ENCODE peak calls at places on chromosomes 7 and 10, in six cellular contexts. S is endothelial cell of umbilical vein, T is suprapubic skin, R is breast epithelium, O is sigmoid colon, Z is GM12891. J is an unnamed sample.

GRCh38 chr7:121336579-121336978 is 7.8 kb downstream of the WNT16 start:
- DNase-seq in S (no peak), T (no peak), R (no peak), O (no peak), Z (no peak), J (no peak)

GRCh38 chr10:7787150-7787856 is 490 bp downstream of the KIN start:
- DNase-seq in S (peak), T (no peak), R (no peak), O (no peak), Z (no peak), J (no peak)

GRCh38 chr7:101780281-101780680 is 37.1 kb upstream of the CUX1 start:
- DNase-seq in S (no peak), T (no peak), R (no peak), O (no peak), Z (no peak), J (no peak)

GRCh38 chr10:51699145-51699474 is 285 bp downstream of the CSTF2T start:
- DNase-seq in S (no peak), T (peak), R (no peak), O (no peak), Z (no peak), J (no peak)

GRCh38 chr7:112080974-112081373 is 125.2 kb downstream of the DOCK4 start:
- DNase-seq in S (peak), T (no peak), R (no peak), O (no peak), Z (no peak), J (no peak)

GRCh38 chr7:100674441-100675407 is 1.2 kb downstream of the GNB2 start:
- DNase-seq in S (peak), T (peak), R (no peak), O (peak), Z (peak), J (peak)

GRCh38 chr7:33998487-33998886 is 93.1 kb downstream of the BMPER start:
- DNase-seq in S (no peak), T (no peak), R (no peak), O (no peak), Z (no peak), J (no peak)

GRCh38 chr10:129842031-129842430 is 122.0 kb downstream of the EBF3 start:
- DNase-seq in S (no peak), T (peak), R (no peak), O (no peak), Z (no peak), J (no peak)

GRCh38 chr10:131035779-131036178 is 275.7 kb downstream of the TCERG1L start:
- DNase-seq in S (no peak), T (no peak), R (no peak), O (no peak), Z (no peak), J (no peak)

GRCh38 chr7:98354511-98355249 is 46.2 kb downstream of the BAIAP2L1 start:
- DNase-seq in S (peak), T (no peak), R (peak), O (no peak), Z (no peak), J (no peak)

GRCh38 chr10:75889051-75889450 is 457.6 kb downstream of the LRMDA start:
- DNase-seq in S (no peak), T (no peak), R (no peak), O (no peak), Z (no peak), J (no peak)

GRCh38 chr10:126373982-126374381 is 14.3 kb downstream of the ADAM12 start:
- DNase-seq in S (no peak), T (no peak), R (no peak), O (no peak), Z (no peak), J (no peak)

GRCh38 chr10:83764681-83765080 is 374.6 kb upstream of the GHITM start:
- DNase-seq in S (no peak), T (no peak), R (no peak), O (no peak), Z (no peak), J (no peak)

GRCh38 chr10:3783313-3783689 is 1.7 kb downstream of the KLF6 start:
- DNase-seq in S (no peak), T (peak), R (peak), O (peak), Z (no peak), J (no peak)

GRCh38 chr10:3785251-3785848 is 341 bp upstream of the KLF6 start:
- DNase-seq in S (peak), T (peak), R (peak), O (peak), Z (peak), J (peak)

GRCh38 chr10:3782456-3783312 is 2.3 kb downstream of the KLF6 start:
- DNase-seq in S (peak), T (peak), R (peak), O (peak), Z (no peak), J (no peak)

GRCh38 chr10:3784510-3785250 is at the start of gene KLF6:
- DNase-seq in S (no peak), T (peak), R (no peak), O (peak), Z (no peak), J (no peak)

GRCh38 chr10:3783721-3784432 is 1.1 kb downstream of the KLF6 start:
- DNase-seq in S (peak), T (no peak), R (peak), O (peak), Z (no peak), J (no peak)
- TF ChIP-seq POLR2AphosphoS5 in S (no peak), T (peak), R (peak), O (peak), Z (no peak), J (no peak)

GRCh38 chr7:139698278-139698677 is 79.5 kb downstream of the HIPK2 start:
- DNase-seq in S (no peak), T (no peak), R (no peak), O (no peak), Z (no peak), J (no peak)
- TF ChIP-seq POLR2A in S (no peak), T (no peak), R (no peak), O (no peak), Z (no peak), J (no peak)

GRCh38 chr7:134024729-134025128 is 102.4 kb upstream of the LRGUK start:
- DNase-seq in S (no peak), T (no peak), R (no peak), O (no peak), Z (no peak), J (no peak)

GRCh38 chr7:134019251-134019650 is 107.9 kb upstream of the LRGUK start:
- DNase-seq in S (no peak), T (no peak), R (no peak), O (no peak), Z (no peak), J (no peak)

GRCh38 chr7:134022512-134022911 is 104.6 kb upstream of the LRGUK start:
- DNase-seq in S (no peak), T (no peak), R (no peak), O (no peak), Z (no peak), J (no peak)

GRCh38 chr7:134018321-134018720 is 108.8 kb upstream of the LRGUK start:
- DNase-seq in S (no peak), T (no peak), R (no peak), O (no peak), Z (no peak), J (no peak)

DNA sequence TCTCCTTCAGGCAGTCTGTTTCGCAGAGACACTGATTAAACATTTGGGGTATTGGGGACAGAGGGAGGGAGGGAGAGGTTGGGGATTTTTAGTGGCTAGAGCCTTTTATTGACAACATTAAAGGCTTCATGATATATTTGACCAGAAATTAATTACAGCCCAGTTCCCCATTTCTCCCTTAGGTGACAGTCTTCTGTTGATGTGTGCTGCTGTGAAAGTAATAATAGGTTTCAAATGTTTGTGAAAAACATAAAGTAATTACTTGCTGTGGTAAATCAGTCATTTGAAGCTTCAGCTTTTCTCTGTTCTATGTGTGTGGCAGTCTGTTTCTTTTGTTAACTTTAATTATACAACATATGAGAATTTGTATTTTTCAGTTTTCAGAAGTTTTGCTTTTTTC is 105.3 kb upstream of the LRGUK start:
- DNase-seq in S (no peak), T (no peak), R (no peak), O (no peak), Z (no peak), J (no peak)
- TF ChIP-seq POLR2AphosphoS5 in S (no peak), T (no peak), R (no peak), O (no peak), Z (no peak), J (no peak)

DNA sequence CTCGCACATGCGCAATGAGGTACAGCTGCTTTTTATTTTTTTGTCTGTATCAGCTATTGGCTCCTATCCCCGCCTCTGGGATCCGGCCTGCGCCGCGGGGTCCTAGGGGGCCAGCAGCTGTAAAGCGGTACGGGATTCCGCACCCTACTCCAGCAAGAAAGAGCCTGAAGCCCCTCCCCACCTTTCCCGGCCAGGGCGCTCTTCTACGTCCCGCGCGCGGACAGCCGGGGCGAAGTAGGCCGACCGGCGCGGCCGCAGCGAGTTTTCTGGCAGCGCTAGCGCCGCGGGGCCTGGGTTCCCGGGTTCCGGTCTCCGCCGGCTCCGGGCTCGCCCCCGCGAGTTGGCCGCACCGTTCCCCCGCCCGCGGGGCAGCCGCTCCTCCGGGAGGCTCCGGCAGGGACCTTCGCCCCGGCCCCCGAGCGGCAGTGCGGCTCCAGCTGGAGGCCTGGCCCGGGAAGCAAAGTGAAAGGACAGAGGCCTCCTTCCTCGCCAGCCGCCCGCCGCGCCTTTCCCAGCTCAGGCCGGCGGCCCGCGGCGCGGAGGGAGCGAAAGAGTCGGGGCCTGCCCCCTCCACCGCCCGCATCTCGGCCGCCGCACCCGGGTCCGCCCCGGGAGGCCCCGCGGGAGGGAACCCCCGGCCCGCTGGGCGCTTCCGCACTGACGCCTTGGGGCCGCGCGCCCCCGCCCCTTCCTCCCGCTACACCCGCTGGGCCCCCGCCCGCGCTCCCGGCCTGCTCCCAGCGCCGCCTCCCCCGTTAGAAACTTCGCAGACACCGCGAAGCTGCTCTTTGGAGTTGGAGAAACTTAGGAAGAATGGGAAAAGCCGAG is 4.7 kb upstream of the SPAG6 start:
- DNase-seq in S (peak), T (peak), R (no peak), O (peak), Z (no peak), J (no peak)
- TF ChIP-seq POLR2A in S (peak), T (no peak), R (peak), O (peak), Z (peak), J (no peak)

DNA sequence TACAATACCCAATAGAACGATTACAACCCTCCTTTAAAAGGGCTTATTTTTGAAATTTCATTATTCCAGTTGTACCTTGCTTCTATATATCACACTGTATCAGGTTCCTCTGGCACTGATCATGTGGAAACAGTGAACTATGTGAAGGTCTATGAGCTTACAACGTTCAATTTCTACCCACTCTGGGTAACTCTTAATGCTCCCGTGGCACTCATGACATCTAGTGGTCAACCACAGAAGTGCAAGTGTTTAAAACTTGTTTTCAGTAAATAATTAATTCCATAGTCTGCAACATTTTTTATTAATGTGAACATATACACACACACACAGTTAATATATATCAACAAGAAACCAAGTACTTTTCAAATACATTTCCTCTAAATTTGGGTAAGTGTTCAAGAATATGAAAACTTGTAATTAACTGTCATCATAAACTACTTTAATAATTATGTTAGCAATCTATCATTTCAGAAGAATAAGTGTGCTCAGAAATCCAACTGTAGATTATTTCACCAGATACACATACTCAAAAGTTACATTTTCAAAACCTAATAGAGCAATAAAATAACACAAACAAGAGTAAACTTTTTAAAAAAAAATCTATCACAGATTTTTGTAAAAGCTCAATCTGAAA is 61.0 kb downstream of the MPP7 start:
- DNase-seq in S (peak), T (no peak), R (no peak), O (no peak), Z (peak), J (no peak)
- TF ChIP-seq POLR2AphosphoS5 in S (no peak), T (no peak), R (no peak), O (no peak), Z (no peak), J (no peak)

DNA sequence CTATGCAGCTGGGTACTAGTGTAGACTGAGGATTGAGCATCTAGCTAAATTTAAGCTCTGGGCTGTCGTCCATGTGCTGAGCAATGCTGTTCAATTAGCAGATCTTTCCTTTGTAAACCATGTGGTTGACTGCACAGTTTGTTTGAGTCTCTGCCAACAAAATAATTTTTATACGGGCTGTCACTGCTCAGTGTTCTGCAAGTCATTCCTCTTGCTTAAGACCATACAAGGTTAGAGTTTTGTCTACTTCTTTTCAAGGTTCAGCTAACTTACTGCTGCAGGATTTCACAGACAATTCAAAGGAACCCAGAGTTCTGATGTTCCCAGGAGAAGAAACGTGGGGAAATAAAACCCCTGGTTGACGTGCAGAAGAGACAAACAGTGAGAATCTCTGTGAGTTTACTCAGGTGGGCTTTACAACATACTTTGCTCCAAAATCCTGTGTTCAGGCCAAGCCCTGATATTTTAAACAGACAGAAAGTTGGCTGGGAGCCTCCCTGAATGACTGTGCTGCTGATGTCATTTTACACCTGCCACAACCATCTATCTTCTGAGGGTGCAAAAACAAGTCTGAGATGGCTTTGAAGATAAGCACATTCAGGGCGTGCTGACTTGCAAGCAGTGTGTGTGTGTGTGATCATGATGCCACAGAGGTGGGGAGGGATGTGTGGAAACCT is 177.1 kb upstream of the SVIL start:
- DNase-seq in S (peak), T (no peak), R (peak), O (peak), Z (no peak), J (no peak)
- TF ChIP-seq POLR2A in S (no peak), T (no peak), R (no peak), O (no peak), Z (no peak), J (no peak)